ENCODE peak calls at places on chromosomes 11 and 22, in six cellular contexts. Z, H, S, Y, X and P are unnamed samples.

GRCh38 chr11:16871368-16871767 is 132.9 kb downstream of the C11orf58 start:
- DNase-seq in Z (no peak), H (no peak), S (peak; percentile 51), Y (no peak), X (no peak), P (no peak)

GRCh38 chr22:30720263-30720837 is 25.7 kb downstream of the OSBP2 start:
- DNase-seq in Z (no peak), H (no peak), S (no peak), Y (no peak), X (no peak), P (no peak)

GRCh38 chr11:134098566-134099184 is 29.8 kb downstream of the JAM3 start:
- DNase-seq in Z (no peak), H (no peak), S (no peak), Y (peak; percentile 26), X (no peak), P (peak; percentile 43)

GRCh38 chr11:86990520-86990919 is 35.3 kb upstream of the FZD4 start:
- DNase-seq in Z (no peak), H (no peak), S (peak; percentile 28), Y (no peak), X (no peak), P (no peak)

GRCh38 chr11:74460065-74460464 is 7.3 kb downstream of the KCNE3 start:
- DNase-seq in Z (no peak), H (no peak), S (no peak), Y (no peak), X (no peak), P (no peak)

GRCh38 chr22:33922268-33922667 is 2.0 kb upstream of the LARGE1 start:
- DNase-seq in Z (peak; percentile 19), H (peak; percentile 68), S (peak; percentile 63), Y (no peak), X (no peak), P (no peak)

GRCh38 chr22:23591203-23591791 is 11.2 kb upstream of the IGLL1 start:
- DNase-seq in Z (peak; percentile 70), H (peak; percentile 85), S (peak; percentile 64), Y (no peak), X (peak; percentile 59), P (peak; percentile 83)

GRCh38 chr22:44424131-44424711 is 73.8 kb downstream of the RTL6 start:
- DNase-seq in Z (no peak), H (peak; percentile 2), S (no peak), Y (no peak), X (no peak), P (no peak)

GRCh38 chr11:62140302-62141110 is 16.7 kb downstream of the INCENP start:
- DNase-seq in Z (no peak), H (peak; percentile 43), S (no peak), Y (no peak), X (no peak), P (no peak)

GRCh38 chr22:29478326-29479276 is 1.4 kb upstream of the NEFH start:
- DNase-seq in Z (peak; percentile 14), H (no peak), S (peak; percentile 23), Y (no peak), X (no peak), P (peak; percentile 32)

GRCh38 chr11:316891-317291 is 3.1 kb downstream of the IFITM1 start:
- DNase-seq in Z (no peak), H (no peak), S (no peak), Y (no peak), X (no peak), P (no peak)

GRCh38 chr11:125167292-125167953 is 2.9 kb downstream of the PKNOX2 start:
- DNase-seq in Z (no peak), H (peak; percentile 67), S (peak; percentile 69), Y (no peak), X (no peak), P (no peak)

GRCh38 chr22:26891431-26891830 is 234.0 kb downstream of the MIAT start:
- DNase-seq in Z (no peak), H (peak; percentile 15), S (no peak), Y (no peak), X (no peak), P (no peak)

GRCh38 chr22:28799125-28799833 is 1.1 kb downstream of the XBP1 start:
- DNase-seq in Z (peak; percentile 53), H (no peak), S (peak; percentile 99), Y (no peak), X (no peak), P (no peak)

GRCh38 chr22:42270512-42271190 is at the start of gene TCF20:
- DNase-seq in Z (peak; percentile 82), H (peak; percentile 87), S (peak; percentile 83), Y (peak; percentile 37), X (peak; percentile 96), P (peak; percentile 57)

GRCh38 chr11:2578006-2578933 is 121.5 kb downstream of the KCNQ1OT1 start:
- DNase-seq in Z (no peak), H (peak; percentile 51), S (no peak), Y (no peak), X (no peak), P (no peak)

GRCh38 chr11:96357794-96358193 is 14.8 kb upstream of the MAML2 start:
- DNase-seq in Z (peak; percentile 46), H (no peak), S (no peak), Y (no peak), X (no peak), P (no peak)

GRCh38 chr22:43300891-43301676 is 42.1 kb downstream of the SCUBE1 start:
- DNase-seq in Z (no peak), H (no peak), S (no peak), Y (no peak), X (no peak), P (no peak)

GRCh38 chr11:46457659-46458058 is 66.1 kb upstream of the CHRM4 start:
- DNase-seq in Z (no peak), H (no peak), S (peak; percentile 44), Y (no peak), X (no peak), P (no peak)

GRCh38 chr11:47524200-47524874 is 28.6 kb downstream of the CELF1 start:
- DNase-seq in Z (peak; percentile 28), H (no peak), S (peak; percentile 54), Y (no peak), X (no peak), P (no peak)

GRCh38 chr22:26398741-26399153 is 30.3 kb upstream of the ASPHD2 start:
- DNase-seq in Z (peak; percentile 58), H (no peak), S (peak; percentile 70), Y (no peak), X (peak; percentile 35), P (peak; percentile 57)

GRCh38 chr22:40418366-40419201 is 48.2 kb downstream of the SGSM3 start:
- DNase-seq in Z (peak; percentile 19), H (no peak), S (no peak), Y (no peak), X (no peak), P (no peak)

GRCh38 chr22:35065796-35066218 is at the start of gene ISX:
- DNase-seq in Z (no peak), H (no peak), S (no peak), Y (no peak), X (no peak), P (no peak)

GRCh38 chr11:74966651-74967050 is 17.6 kb downstream of the SPCS2 start:
- DNase-seq in Z (no peak), H (no peak), S (no peak), Y (no peak), X (no peak), P (no peak)

GRCh38 chr22:32020117-32020516 is 22.9 kb upstream of the SLC5A1 start:
- DNase-seq in Z (no peak), H (no peak), S (peak; percentile 85), Y (no peak), X (no peak), P (no peak)

GRCh38 chr11:2797181-2797711 is 88.3 kb downstream of the CDKN1C start:
- DNase-seq in Z (no peak), H (peak; percentile 45), S (no peak), Y (no peak), X (no peak), P (no peak)

GRCh38 chr11:44766112-44766971 is 39.6 kb downstream of the TSPAN18 start:
- DNase-seq in Z (no peak), H (no peak), S (peak; percentile 94), Y (no peak), X (no peak), P (no peak)

GRCh38 chr11:29310016-29310415 is 706.8 kb downstream of the KCNA4 start:
- DNase-seq in Z (no peak), H (no peak), S (peak; percentile 54), Y (no peak), X (no peak), P (no peak)

GRCh38 chr22:28594784-28595324 is 84.8 kb downstream of the TTC28 start:
- DNase-seq in Z (no peak), H (no peak), S (peak; percentile 68), Y (peak; percentile 1), X (peak; percentile 11), P (peak; percentile 68)

GRCh38 chr11:124970925-124971324 is 16.9 kb downstream of the CCDC15 start:
- DNase-seq in Z (no peak), H (no peak), S (peak; percentile 45), Y (no peak), X (no peak), P (no peak)

GRCh38 chr22:20998411-20999336 is 3.2 kb downstream of the THAP7 start:
- DNase-seq in Z (no peak), H (no peak), S (no peak), Y (no peak), X (no peak), P (no peak)

GRCh38 chr11:119309411-119309810 is 7.5 kb downstream of the MCAM start:
- DNase-seq in Z (no peak), H (no peak), S (no peak), Y (no peak), X (no peak), P (no peak)

GRCh38 chr22:49331878-49332277 is 495.8 kb downstream of the BRD1 start:
- DNase-seq in Z (no peak), H (peak; percentile 30), S (no peak), Y (no peak), X (no peak), P (no peak)

GRCh38 chr11:104151404-104152204 is 12.3 kb downstream of the PDGFD start:
- DNase-seq in Z (no peak), H (no peak), S (peak; percentile 17), Y (no peak), X (no peak), P (no peak)

GRCh38 chr22:49024775-49025440 is 802.8 kb downstream of the BRD1 start:
- DNase-seq in Z (no peak), H (peak; percentile 42), S (no peak), Y (no peak), X (no peak), P (no peak)

GRCh38 chr22:34080501-34080900 is 160.2 kb upstream of the LARGE1 start:
- DNase-seq in Z (no peak), H (no peak), S (no peak), Y (no peak), X (no peak), P (no peak)